ENCODE peak calls at places on chromosomes 4 and X, in nine cellular contexts. Z is K562, D is HL-60, J is iPS DF 6.9, G is cardiac muscle cell, R is prostate gland, K is GM23248, T is right cardiac atrium, P is psoas muscle. A is an unnamed sample.

GRCh38 chr4:147480502-147480890 is 401 bp upstream of the EDNRA start:
- DNase-seq in G (no peak), P (no peak), D (no peak), Z (no peak), T (no peak), R (no peak), K (no peak), J (no peak), A (no peak)

GRCh38 chr4:183988874-183989273 is 83.8 kb downstream of the STOX2 start:
- DNase-seq in T (no peak), G (no peak), P (no peak), J (no peak), R (no peak), D (no peak), K (no peak), Z (no peak), A (no peak)

GRCh38 chr4:183905081-183905592 is at the start of gene STOX2:
- DNase-seq in R (peak), K (peak), T (peak), Z (no peak), P (peak), J (peak), D (peak), G (peak), A (no peak)

GRCh38 chrX:43741843-43742573 is 85.9 kb downstream of the MAOA start:
- DNase-seq in T (peak), K (peak), P (no peak), J (no peak), D (peak), G (no peak), Z (no peak), R (no peak), A (no peak)

GRCh38 chr4:16530688-16531635 is 304.7 kb upstream of the TAPT1 start:
- DNase-seq in P (no peak), T (no peak), R (no peak), K (peak), D (no peak), Z (no peak), J (no peak), G (no peak), A (no peak)

GRCh38 chrX:140664939-140665338 is 44.6 kb upstream of the LINC00632 start:
- DNase-seq in R (no peak), K (peak), P (no peak), T (no peak), G (peak), Z (peak), D (no peak), J (no peak), A (no peak)

GRCh38 chr4:11397146-11397545 is 31.5 kb downstream of the HS3ST1 start:
- DNase-seq in G (peak), D (no peak), P (no peak), J (no peak), Z (no peak), R (no peak), K (no peak), T (no peak), A (no peak)

GRCh38 chrX:56758456-56758855 is 29.4 kb downstream of the NBDY start:
- DNase-seq in D (no peak), R (no peak), G (no peak), J (no peak), T (no peak), P (no peak), Z (no peak), K (no peak), A (no peak)

GRCh38 chr4:180031330-180031729 is 2211.9 kb upstream of the TENM3 start:
- DNase-seq in K (no peak), D (no peak), Z (no peak), J (no peak), P (no peak), R (no peak), T (no peak), G (no peak), A (no peak)

GRCh38 chrX:150212672-150213480 is 150.2 kb upstream of the MAMLD1 start:
- DNase-seq in K (peak), P (no peak), G (peak), D (no peak), Z (no peak), R (peak), J (no peak), T (peak), A (no peak)

GRCh38 chr4:108483077-108483476 is 137.3 kb upstream of the RPL34 start:
- DNase-seq in G (no peak), J (no peak), K (no peak), D (no peak), R (no peak), T (no peak), P (no peak), Z (no peak), A (no peak)

GRCh38 chrX:9539611-9540387 is 74.9 kb downstream of the TBL1X start:
- DNase-seq in G (no peak), Z (no peak), J (no peak), K (no peak), D (no peak), T (no peak), P (no peak), R (peak), A (no peak)

GRCh38 chr4:125315571-125316390 is 1.0 kb downstream of the FAT4 start:
- DNase-seq in G (peak), K (peak), Z (no peak), R (peak), T (peak), J (no peak), D (no peak), P (peak), A (no peak)

GRCh38 chr4:112170451-112170993 is 25.3 kb downstream of the FAM241A start:
- DNase-seq in R (no peak), P (no peak), G (no peak), K (peak), D (no peak), T (no peak), Z (peak), J (no peak), A (no peak)

GRCh38 chrX:46180258-46180687 is 364.9 kb downstream of the ZNF674 start:
- DNase-seq in Z (peak), T (no peak), P (no peak), G (no peak), D (peak), R (no peak), K (peak), J (no peak), A (no peak)

GRCh38 chr4:169352332-169352731 is 81.6 kb upstream of the SH3RF1 start:
- DNase-seq in J (no peak), Z (no peak), G (no peak), T (no peak), D (no peak), P (no peak), R (no peak), K (no peak), A (no peak)
- H3K27ac ChIP-seq in J (no peak), Z (no peak), G (no peak), T (no peak), D (no peak), P (no peak), R (no peak), K (no peak), A (no peak)

DNA sequence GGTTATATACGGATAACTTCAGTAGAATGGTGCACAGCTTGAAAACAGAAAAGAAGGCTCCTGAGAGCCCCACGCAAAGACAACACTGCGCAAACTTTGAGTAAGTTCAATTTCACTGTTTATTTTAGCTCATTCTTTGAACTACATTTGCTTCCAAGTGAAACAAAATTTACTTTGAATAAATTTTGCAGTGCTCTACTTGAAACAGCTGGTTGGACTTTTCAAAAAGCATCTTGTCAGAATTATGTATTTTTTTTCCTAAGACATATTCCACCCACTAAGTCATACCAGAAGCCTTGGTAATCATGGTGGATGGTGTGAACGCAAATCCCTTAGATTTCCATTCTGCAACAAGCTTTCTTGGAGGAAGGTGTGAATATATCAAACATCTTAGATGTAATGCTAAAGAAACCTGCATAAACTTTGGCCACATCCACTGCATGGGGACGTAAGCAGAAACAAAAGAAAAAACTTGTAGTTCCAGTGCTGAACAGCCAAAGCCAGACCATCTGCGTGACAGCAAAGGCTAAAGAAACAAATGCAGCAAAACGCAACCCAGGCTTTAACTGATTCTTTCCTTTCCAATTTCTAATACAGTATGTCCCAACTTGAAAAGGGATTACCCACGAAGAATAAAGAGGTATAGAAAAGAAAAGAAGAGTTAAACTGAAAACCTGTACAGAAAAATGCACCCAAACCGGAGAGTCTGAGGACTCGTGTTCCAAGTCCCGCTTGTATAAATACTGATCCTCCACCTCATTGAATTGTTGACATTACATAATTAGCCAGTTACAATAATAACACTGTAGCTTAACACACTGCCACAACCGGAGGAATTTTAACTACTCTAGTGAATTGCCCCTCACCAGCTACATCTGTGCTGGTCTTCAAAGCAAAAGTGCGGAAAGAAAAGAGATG is 90.9 kb downstream of the SH3RF1 start:
- DNase-seq in J (no peak), K (peak), R (peak), P (no peak), D (no peak), Z (no peak), G (no peak), T (no peak), A (no peak)
- H3K27ac ChIP-seq in J (no peak), K (peak), R (peak), P (no peak), D (no peak), Z (no peak), G (no peak), T (no peak), A (no peak)

GRCh38 chr4:98446499-98447375 is 185.6 kb downstream of the RAP1GDS1 start:
- DNase-seq in T (no peak), D (peak), P (peak), J (no peak), Z (peak), K (peak), G (no peak), R (no peak), A (peak)
- H3K27ac ChIP-seq in T (no peak), D (peak), P (no peak), J (no peak), Z (no peak), K (peak), G (no peak), R (peak), A (no peak)

DNA sequence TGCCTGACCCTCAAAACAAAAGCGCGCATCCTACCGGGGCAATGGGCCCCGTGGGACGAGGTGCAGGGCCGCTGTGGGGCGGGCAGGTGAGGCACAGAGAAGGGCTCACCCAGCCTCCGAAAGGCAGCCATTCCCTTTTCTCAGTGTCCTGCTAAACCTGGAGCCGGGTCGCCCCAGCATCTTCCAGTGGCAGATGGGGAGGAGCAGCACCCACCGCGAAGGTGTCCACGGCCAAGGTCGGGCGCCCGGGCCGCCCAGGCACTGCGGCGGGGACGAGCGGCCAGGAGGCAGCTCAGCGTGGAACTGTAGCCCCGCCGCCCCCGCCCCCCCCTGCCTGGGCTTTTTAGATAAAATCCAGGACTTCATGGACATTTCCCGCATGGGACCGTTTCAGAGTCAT is 19.2 kb upstream of the TLR1 start:
- DNase-seq in J (no peak), Z (peak), K (no peak), G (no peak), R (no peak), D (no peak), T (no peak), P (no peak), A (no peak)
- H3K27ac ChIP-seq in J (no peak), Z (no peak), K (no peak), G (no peak), R (no peak), D (no peak), T (no peak), P (no peak), A (no peak)

DNA sequence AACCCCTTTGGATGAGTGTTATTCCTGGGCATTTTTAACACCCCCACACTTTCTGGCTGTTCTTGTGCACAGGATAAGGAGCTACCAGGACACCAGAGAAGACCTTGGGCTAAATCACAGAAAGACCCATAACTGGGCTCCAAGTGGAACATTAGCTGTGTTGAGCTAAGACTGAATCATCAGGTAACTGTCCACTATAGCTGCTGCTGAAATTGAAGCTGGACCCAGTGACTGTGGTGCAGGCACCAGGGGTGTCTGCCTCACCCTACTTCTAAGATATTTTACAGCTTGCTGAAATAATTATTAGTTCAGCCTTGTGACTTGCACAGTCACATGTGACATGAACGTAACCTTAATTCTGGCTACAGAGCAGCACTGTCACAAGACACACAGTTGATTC is 127.5 kb downstream of the SLC39A8 start:
- DNase-seq in K (peak), J (no peak), Z (no peak), D (no peak), P (no peak), T (no peak), G (no peak), R (no peak), A (no peak)
- H3K27ac ChIP-seq in K (no peak), J (no peak), Z (no peak), D (no peak), P (no peak), T (no peak), G (no peak), R (no peak), A (no peak)

GRCh38 chr4:168632246-168632832 is 135.5 kb downstream of the PALLD start:
- DNase-seq in T (no peak), R (no peak), K (peak), J (no peak), Z (no peak), G (peak), D (no peak), P (no peak), A (no peak)
- H3K27ac ChIP-seq in T (peak), R (peak), K (no peak), J (no peak), Z (no peak), G (peak), D (no peak), P (peak), A (no peak)

GRCh38 chrX:18561020-18561419 is 110.9 kb downstream of the RS1 start:
- DNase-seq in K (no peak), R (no peak), T (no peak), G (no peak), D (no peak), J (no peak), P (no peak), Z (no peak), A (no peak)
- H3K27ac ChIP-seq in K (no peak), R (no peak), T (no peak), G (no peak), D (no peak), J (no peak), P (no peak), Z (no peak), A (no peak)

GRCh38 chrX:151973262-151973661 is 1.2 kb downstream of the GABRE start:
- DNase-seq in Z (no peak), K (peak), T (no peak), G (no peak), D (no peak), R (no peak), P (no peak), J (no peak), A (no peak)

GRCh38 chrX:151966236-151966635 is 8.2 kb downstream of the GABRE start:
- DNase-seq in R (no peak), T (no peak), J (no peak), Z (no peak), K (no peak), G (no peak), P (no peak), D (no peak), A (no peak)

GRCh38 chrX:151970661-151971060 is 3.8 kb downstream of the GABRE start:
- DNase-seq in J (no peak), G (no peak), Z (no peak), D (no peak), T (peak), K (peak), P (peak), R (no peak), A (no peak)

GRCh38 chrX:151973851-151974335 is 583 bp downstream of the GABRE start:
- DNase-seq in J (no peak), G (peak), Z (peak), D (no peak), T (peak), P (no peak), R (peak), K (peak), A (no peak)

DNA sequence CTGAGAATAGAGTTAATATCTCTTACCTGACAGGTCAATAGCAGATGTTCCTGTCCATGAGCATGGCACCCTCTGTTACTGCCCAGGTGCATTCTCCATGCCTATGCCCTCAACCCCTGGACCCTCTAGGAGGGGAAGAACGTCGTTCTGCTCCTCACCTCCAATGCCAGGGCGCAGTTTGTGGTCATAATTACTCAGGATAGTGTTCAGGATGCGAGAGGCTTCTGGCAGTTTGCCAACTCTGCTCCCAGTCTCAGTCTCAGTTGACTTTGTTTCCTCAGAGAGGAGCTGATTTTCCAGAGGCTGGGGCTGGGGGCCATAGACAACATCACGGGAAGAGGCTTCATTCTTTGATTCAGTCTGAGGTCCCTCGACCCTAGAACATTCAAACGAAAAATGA is 4.4 kb downstream of the GABRE start:
- DNase-seq in Z (no peak), R (no peak), D (no peak), T (no peak), J (no peak), G (no peak), P (no peak), K (no peak), A (no peak)
- H3K27ac ChIP-seq in Z (no peak), R (no peak), D (no peak), T (no peak), J (no peak), G (no peak), P (no peak), K (peak), A (no peak)

GRCh38 chr4:159098482-159099127 is 4.3 kb upstream of the RAPGEF2 start:
- DNase-seq in P (no peak), Z (no peak), D (no peak), T (no peak), J (no peak), G (no peak), K (no peak), R (no peak), A (no peak)
- H3K27ac ChIP-seq in P (no peak), Z (no peak), D (no peak), T (no peak), J (no peak), G (no peak), K (no peak), R (no peak), A (no peak)

GRCh38 chr4:105767579-105767978 is 59.0 kb downstream of the GSTCD start:
- DNase-seq in R (no peak), D (no peak), G (no peak), K (no peak), P (no peak), Z (no peak), T (no peak), J (no peak), A (no peak)
- H3K27ac ChIP-seq in R (no peak), D (no peak), G (no peak), K (no peak), P (no peak), Z (no peak), T (no peak), J (no peak), A (no peak)